ENCODE peak calls at places on chromosomes 3 and 15, in five cellular contexts. One of them, this sample, is unnamed.

GRCh38 chr3:12553921-12554391 is 2.9 kb upstream of the MKRN2 start:
- DNase-seq in ascending aorta: no peak
- DNase-seq in MM.1S: peak; percentile 10
- DNase-seq in heart right ventricle: no peak
- DNase-seq in right cardiac atrium: peak; percentile 66
- DNase-seq in this sample: no peak

GRCh38 chr15:34793071-34793470 is 2.3 kb downstream of the ACTC1 start:
- DNase-seq in ascending aorta: no peak
- DNase-seq in MM.1S: no peak
- DNase-seq in heart right ventricle: no peak
- DNase-seq in right cardiac atrium: no peak
- DNase-seq in this sample: no peak

GRCh38 chr3:172836390-172836997 is 86.0 kb downstream of the ECT2 start:
- DNase-seq in ascending aorta: no peak
- DNase-seq in MM.1S: peak; percentile 29
- DNase-seq in heart right ventricle: peak; percentile 62
- DNase-seq in right cardiac atrium: no peak
- DNase-seq in this sample: no peak

GRCh38 chr15:40539030-40539429 is 25.8 kb downstream of the CCDC32 start:
- DNase-seq in ascending aorta: no peak
- DNase-seq in MM.1S: no peak
- DNase-seq in heart right ventricle: no peak
- DNase-seq in right cardiac atrium: no peak
- DNase-seq in this sample: no peak

GRCh38 chr3:60609446-60609845 is 641.8 kb downstream of the FHIT start:
- DNase-seq in ascending aorta: no peak
- DNase-seq in MM.1S: no peak
- DNase-seq in heart right ventricle: no peak
- DNase-seq in right cardiac atrium: no peak
- DNase-seq in this sample: no peak

GRCh38 chr3:10883478-10884234 is 67.6 kb downstream of the SLC6A11 start:
- DNase-seq in ascending aorta: no peak
- DNase-seq in MM.1S: no peak
- DNase-seq in heart right ventricle: no peak
- DNase-seq in right cardiac atrium: no peak
- DNase-seq in this sample: no peak

GRCh38 chr3:135192929-135193328 is 397.9 kb downstream of the EPHB1 start:
- DNase-seq in ascending aorta: no peak
- DNase-seq in MM.1S: no peak
- DNase-seq in heart right ventricle: no peak
- DNase-seq in right cardiac atrium: no peak
- DNase-seq in this sample: no peak

GRCh38 chr3:112390783-112391641 is 58.1 kb downstream of the CD200 start:
- DNase-seq in ascending aorta: no peak
- DNase-seq in MM.1S: no peak
- DNase-seq in heart right ventricle: no peak
- DNase-seq in right cardiac atrium: no peak
- DNase-seq in this sample: no peak

GRCh38 chr3:131081224-131081623 is 54.5 kb downstream of the NEK11 start:
- DNase-seq in ascending aorta: no peak
- DNase-seq in MM.1S: no peak
- DNase-seq in heart right ventricle: no peak
- DNase-seq in right cardiac atrium: no peak
- DNase-seq in this sample: no peak

GRCh38 chr3:161222662-161223061 is 1.6 kb downstream of the NMD3 start:
- DNase-seq in ascending aorta: no peak
- DNase-seq in MM.1S: no peak
- DNase-seq in heart right ventricle: no peak
- DNase-seq in right cardiac atrium: no peak
- DNase-seq in this sample: no peak

GRCh38 chr15:83767786-83768185 is 113.9 kb downstream of the ADAMTSL3 start:
- DNase-seq in ascending aorta: no peak
- DNase-seq in MM.1S: no peak
- DNase-seq in heart right ventricle: no peak
- DNase-seq in right cardiac atrium: no peak
- DNase-seq in this sample: no peak

GRCh38 chr15:40909662-40910625 is 15.7 kb downstream of the VPS18 start:
- DNase-seq in ascending aorta: no peak
- DNase-seq in MM.1S: no peak
- DNase-seq in heart right ventricle: no peak
- DNase-seq in right cardiac atrium: peak; percentile 75
- DNase-seq in this sample: no peak

GRCh38 chr3:39208463-39209055 is 16.2 kb upstream of the XIRP1 start:
- DNase-seq in ascending aorta: no peak
- DNase-seq in MM.1S: peak; percentile 72
- DNase-seq in heart right ventricle: peak; percentile 77
- DNase-seq in right cardiac atrium: peak; percentile 63
- DNase-seq in this sample: peak; percentile 73

GRCh38 chr15:61841461-61841860 is 218.8 kb downstream of the VPS13C start:
- DNase-seq in ascending aorta: no peak
- DNase-seq in MM.1S: peak; percentile 34
- DNase-seq in heart right ventricle: no peak
- DNase-seq in right cardiac atrium: no peak
- DNase-seq in this sample: no peak

GRCh38 chr3:45180051-45180450 is 33.9 kb upstream of the CDCP1 start:
- DNase-seq in ascending aorta: no peak
- DNase-seq in MM.1S: no peak
- DNase-seq in heart right ventricle: no peak
- DNase-seq in right cardiac atrium: no peak
- DNase-seq in this sample: no peak

GRCh38 chr3:104190681-104191080 is 1176.0 kb upstream of the ALCAM start:
- DNase-seq in ascending aorta: no peak
- DNase-seq in MM.1S: no peak
- DNase-seq in heart right ventricle: no peak
- DNase-seq in right cardiac atrium: no peak
- DNase-seq in this sample: no peak

GRCh38 chr3:50269977-50270413 is 1.0 kb downstream of the SEMA3B start:
- DNase-seq in ascending aorta: no peak
- DNase-seq in MM.1S: no peak
- DNase-seq in heart right ventricle: no peak
- DNase-seq in right cardiac atrium: no peak
- DNase-seq in this sample: no peak

GRCh38 chr3:50268276-50268675 is 671 bp upstream of the SEMA3B start:
- DNase-seq in ascending aorta: no peak
- DNase-seq in MM.1S: no peak
- DNase-seq in heart right ventricle: no peak
- DNase-seq in right cardiac atrium: no peak
- DNase-seq in this sample: no peak

GRCh38 chr3:50269460-50269859 is 513 bp downstream of the SEMA3B start:
- DNase-seq in ascending aorta: no peak
- DNase-seq in MM.1S: no peak
- DNase-seq in heart right ventricle: no peak
- DNase-seq in right cardiac atrium: no peak
- DNase-seq in this sample: no peak

GRCh38 chr3:50267280-50267913 is 1.6 kb upstream of the SEMA3B start:
- DNase-seq in ascending aorta: no peak
- DNase-seq in MM.1S: no peak
- DNase-seq in heart right ventricle: peak; percentile 70
- DNase-seq in right cardiac atrium: peak; percentile 93
- DNase-seq in this sample: no peak

GRCh38 chr3:50268703-50269451 is at the start of gene SEMA3B:
- DNase-seq in ascending aorta: peak; percentile 56
- DNase-seq in MM.1S: no peak
- DNase-seq in heart right ventricle: peak; percentile 68
- DNase-seq in right cardiac atrium: peak; percentile 87
- DNase-seq in this sample: no peak
- H3K27ac ChIP-seq in ascending aorta: peak within 1 kb of the TSS; percentile 97
- H3K27ac ChIP-seq in MM.1S: no peak within 1 kb of the TSS
- H3K27ac ChIP-seq in heart right ventricle: peak within 1 kb of the TSS; percentile 95
- H3K27ac ChIP-seq in right cardiac atrium: peak within 1 kb of the TSS; percentile 84
- H3K27ac ChIP-seq in this sample: peak within 1 kb of the TSS; percentile 92

DNA sequence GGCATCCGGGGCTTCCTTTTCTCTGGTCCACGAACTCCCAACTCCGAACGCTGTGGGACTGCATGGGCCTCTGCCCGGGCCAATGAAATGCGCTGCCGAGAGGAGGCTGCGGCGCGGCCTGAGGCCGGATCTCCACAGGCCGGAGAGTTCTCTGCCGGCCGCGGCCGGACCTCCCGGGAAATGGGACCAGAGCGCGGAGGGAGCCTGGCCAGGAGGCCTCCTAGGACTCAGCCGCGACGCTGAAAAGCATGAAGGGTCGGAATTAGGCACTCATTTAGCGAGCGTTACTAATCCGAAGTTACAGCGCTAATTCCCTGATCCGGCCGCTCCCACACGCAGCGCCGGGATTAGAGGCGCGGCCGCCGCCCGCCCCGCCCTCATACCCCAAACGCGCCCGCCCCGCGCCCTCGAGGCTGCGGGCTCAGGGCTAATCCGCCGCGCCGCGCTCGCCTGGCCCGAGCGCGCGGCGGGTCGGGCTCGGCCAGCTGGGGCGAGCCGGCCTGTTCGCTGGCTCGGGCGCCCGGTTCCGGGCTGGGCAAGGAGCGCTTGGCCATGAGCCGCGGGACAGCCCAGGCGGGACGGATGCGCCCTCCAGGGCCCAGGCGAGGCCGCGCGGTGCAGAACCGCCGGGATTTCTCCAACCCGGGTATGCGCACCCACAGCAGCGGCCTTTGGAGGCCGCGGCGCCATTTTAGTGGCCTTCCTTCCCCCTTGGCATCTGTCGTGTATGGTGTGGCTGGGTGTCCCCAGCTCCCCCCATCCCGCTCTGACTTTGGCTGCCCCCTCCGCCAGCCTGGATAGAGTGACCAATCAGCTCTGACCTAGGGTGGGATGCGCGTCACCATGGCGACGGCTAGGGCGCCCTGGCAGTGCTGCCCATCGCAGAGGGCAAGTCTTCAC is 36.8 kb upstream of the POLG start:
- DNase-seq in ascending aorta: no peak
- DNase-seq in MM.1S: no peak
- DNase-seq in heart right ventricle: no peak
- DNase-seq in right cardiac atrium: no peak
- DNase-seq in this sample: no peak
- H3K4me3 ChIP-seq in ascending aorta: peak overlapping the region; percentile 44
- H3K4me3 ChIP-seq in MM.1S: no peak overlapping the region
- H3K4me3 ChIP-seq in heart right ventricle: no peak overlapping the region
- H3K4me3 ChIP-seq in right cardiac atrium: peak overlapping the region; percentile 30
- H3K4me3 ChIP-seq in this sample: no peak overlapping the region

GRCh38 chr3:30616347-30617027 is 10.1 kb downstream of the TGFBR2 start:
- DNase-seq in ascending aorta: no peak
- DNase-seq in MM.1S: no peak
- DNase-seq in heart right ventricle: no peak
- DNase-seq in right cardiac atrium: no peak
- DNase-seq in this sample: no peak

GRCh38 chr3:30617653-30618052 is 11.3 kb downstream of the TGFBR2 start:
- DNase-seq in ascending aorta: no peak
- DNase-seq in MM.1S: no peak
- DNase-seq in heart right ventricle: no peak
- DNase-seq in right cardiac atrium: no peak
- DNase-seq in this sample: no peak

GRCh38 chr3:30619318-30619717 is 12.9 kb downstream of the TGFBR2 start:
- DNase-seq in ascending aorta: no peak
- DNase-seq in MM.1S: no peak
- DNase-seq in heart right ventricle: no peak
- DNase-seq in right cardiac atrium: no peak
- DNase-seq in this sample: no peak

GRCh38 chr3:30617069-30617468 is 10.7 kb downstream of the TGFBR2 start:
- DNase-seq in ascending aorta: no peak
- DNase-seq in MM.1S: no peak
- DNase-seq in heart right ventricle: no peak
- DNase-seq in right cardiac atrium: no peak
- DNase-seq in this sample: no peak

GRCh38 chr3:30618508-30618907 is 12.1 kb downstream of the TGFBR2 start:
- DNase-seq in ascending aorta: no peak
- DNase-seq in MM.1S: no peak
- DNase-seq in heart right ventricle: no peak
- DNase-seq in right cardiac atrium: no peak
- DNase-seq in this sample: no peak
- H3K4me1 ChIP-seq in ascending aorta: peaks cover 42% of the 10 kb centered on the region
- H3K4me1 ChIP-seq in MM.1S: peaks cover 16% of the 10 kb centered on the region
- H3K4me1 ChIP-seq in heart right ventricle: peaks cover 87% of the 10 kb centered on the region
- H3K4me1 ChIP-seq in right cardiac atrium: peaks cover 16% of the 10 kb centered on the region
- H3K4me1 ChIP-seq in this sample: no peaks in the 10 kb centered on the region

GRCh38 chr3:129890125-129890524 is 3.4 kb downstream of the TMCC1 start:
- DNase-seq in ascending aorta: no peak
- DNase-seq in MM.1S: peak; percentile 89
- DNase-seq in heart right ventricle: no peak
- DNase-seq in right cardiac atrium: no peak
- DNase-seq in this sample: no peak
- H3K27ac ChIP-seq in ascending aorta: no peak overlapping the region
- H3K27ac ChIP-seq in MM.1S: peak overlapping the region; percentile 96
- H3K27ac ChIP-seq in heart right ventricle: peak overlapping the region; percentile 39
- H3K27ac ChIP-seq in right cardiac atrium: no peak overlapping the region
- H3K27ac ChIP-seq in this sample: peak overlapping the region; percentile 6

DNA sequence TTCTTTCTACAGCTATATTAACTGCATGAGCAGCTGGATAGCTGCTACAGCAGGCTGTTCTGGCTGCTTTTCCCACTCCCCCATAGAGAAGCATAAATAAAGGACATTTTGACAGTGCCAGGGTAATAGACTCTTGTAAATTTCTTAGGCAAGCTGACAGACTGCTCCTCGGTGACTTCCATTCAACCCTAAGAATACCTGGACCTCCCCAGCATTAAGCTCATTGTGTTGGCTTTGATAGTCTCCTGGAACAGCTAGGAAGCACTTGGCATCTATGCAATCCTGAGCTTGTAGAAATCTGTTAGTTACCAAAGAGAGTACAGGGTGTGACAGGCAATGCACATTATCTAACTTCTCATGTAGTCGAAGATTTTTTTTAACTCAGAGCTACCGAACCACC is 475.4 kb downstream of the AGBL1 start:
- DNase-seq in ascending aorta: no peak
- DNase-seq in MM.1S: no peak
- DNase-seq in heart right ventricle: no peak
- DNase-seq in right cardiac atrium: no peak
- DNase-seq in this sample: no peak
- H3K4me3 ChIP-seq in ascending aorta: no peak overlapping the region
- H3K4me3 ChIP-seq in MM.1S: no peak overlapping the region
- H3K4me3 ChIP-seq in heart right ventricle: no peak overlapping the region
- H3K4me3 ChIP-seq in right cardiac atrium: no peak overlapping the region
- H3K4me3 ChIP-seq in this sample: no peak overlapping the region